ENCODE peak calls at places on chromosomes 4 and X, in seven cellular contexts. H, C, B, N, X, T and J are unnamed samples.
A peak's percentile ranks its signal among the peaks of the same experiment; 100 is the strongest.

GRCh38 chrX:77966361-77966760 is 3.1 kb downstream of the PGAM4 start:
- DNase-seq in H (no peak), C (no peak), B (no peak), N (no peak), X (no peak), T (peak; percentile 30), J (no peak)

GRCh38 chr4:36206586-36206985 is 37.7 kb downstream of the ARAP2 start:
- DNase-seq in H (no peak), C (no peak), B (no peak), N (no peak), X (no peak), T (no peak), J (no peak)

GRCh38 chr4:144666539-144667175 is 20.7 kb downstream of the HHIP start:
- DNase-seq in H (peak; percentile 6), C (no peak), B (no peak), N (no peak), X (no peak), T (no peak), J (no peak)

GRCh38 chr4:75696551-75696950 is 23.3 kb upstream of the G3BP2 start:
- DNase-seq in H (no peak), C (no peak), B (no peak), N (no peak), X (no peak), T (no peak), J (no peak)

GRCh38 chr4:176964116-176964691 is 171.5 kb upstream of the VEGFC start:
- DNase-seq in H (peak; percentile 16), C (no peak), B (no peak), N (no peak), X (no peak), T (no peak), J (peak; percentile 2)

GRCh38 chrX:55312655-55313054 is 47.9 kb upstream of the PAGE3 start:
- DNase-seq in H (no peak), C (no peak), B (no peak), N (no peak), X (no peak), T (no peak), J (no peak)

GRCh38 chr4:95728145-95728544 is 111.7 kb upstream of the PDHA2 start:
- DNase-seq in H (no peak), C (no peak), B (no peak), N (no peak), X (no peak), T (no peak), J (no peak)

GRCh38 chr4:155026715-155027114 is 181.7 kb upstream of the NPY2R start:
- DNase-seq in H (no peak), C (no peak), B (no peak), N (no peak), X (no peak), T (no peak), J (no peak)

GRCh38 chr4:124713213-124713592 is 671 bp upstream of the ANKRD50 start:
- DNase-seq in H (peak; percentile 79), C (peak; percentile 80), B (peak; percentile 68), N (no peak), X (peak; percentile 33), T (peak; percentile 76), J (peak; percentile 85)

GRCh38 chr4:126495163-126495752 is 1137.5 kb upstream of the INTU start:
- DNase-seq in H (no peak), C (no peak), B (no peak), N (no peak), X (no peak), T (no peak), J (no peak)

GRCh38 chr4:107600456-107600855 is 119.6 kb downstream of the PAPSS1 start:
- DNase-seq in H (no peak), C (no peak), B (no peak), N (no peak), X (no peak), T (no peak), J (no peak)

GRCh38 chr4:100075486-100076270 is 114.6 kb downstream of the DDIT4L start:
- DNase-seq in H (no peak), C (no peak), B (no peak), N (no peak), X (no peak), T (no peak), J (no peak)

GRCh38 chrX:21948897-21949578 is 8.5 kb downstream of the SMS start:
- DNase-seq in H (no peak), C (no peak), B (no peak), N (no peak), X (no peak), T (peak; percentile 44), J (no peak)

GRCh38 chr4:33071552-33071951 is 2351.4 kb downstream of the PCDH7 start:
- DNase-seq in H (no peak), C (no peak), B (no peak), N (no peak), X (no peak), T (no peak), J (no peak)
- TF ChIP-seq JUND in H (no peak), C (no peak), B (no peak), N (no peak), X (no peak), T (no peak), J (no peak)

DNA sequence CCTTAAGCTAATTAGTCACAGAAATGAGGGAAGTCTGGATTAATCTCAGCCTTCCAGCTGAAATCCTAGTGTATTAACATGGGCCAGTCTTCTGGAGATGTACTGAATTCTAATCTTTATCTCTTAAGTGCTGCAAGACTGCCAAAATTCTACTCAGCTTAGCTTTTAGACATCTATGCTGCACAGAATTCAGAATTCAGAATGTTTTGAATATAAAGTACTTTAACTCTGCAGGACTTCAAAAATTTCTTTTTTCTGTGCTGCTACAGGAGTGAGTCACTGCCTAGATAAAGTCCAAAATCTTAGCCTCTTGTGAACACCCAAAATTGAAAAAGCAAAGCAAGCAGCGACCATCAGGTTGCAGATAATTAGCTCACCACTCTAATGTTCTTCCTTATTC is 1092.6 kb upstream of the PCDH10 start:
- DNase-seq in H (no peak), C (no peak), B (no peak), N (no peak), X (no peak), T (no peak), J (no peak)
- TF ChIP-seq JUND in H (no peak), C (no peak), B (no peak), N (no peak), X (no peak), T (no peak), J (no peak)

GRCh38 chr4:4867745-4868505 is 8.5 kb downstream of the MSX1 start:
- DNase-seq in H (no peak), C (no peak), B (no peak), N (no peak), X (no peak), T (no peak), J (peak; percentile 32)
- TF ChIP-seq JUND in H (no peak), C (no peak), B (no peak), N (no peak), X (no peak), T (no peak), J (no peak)

DNA sequence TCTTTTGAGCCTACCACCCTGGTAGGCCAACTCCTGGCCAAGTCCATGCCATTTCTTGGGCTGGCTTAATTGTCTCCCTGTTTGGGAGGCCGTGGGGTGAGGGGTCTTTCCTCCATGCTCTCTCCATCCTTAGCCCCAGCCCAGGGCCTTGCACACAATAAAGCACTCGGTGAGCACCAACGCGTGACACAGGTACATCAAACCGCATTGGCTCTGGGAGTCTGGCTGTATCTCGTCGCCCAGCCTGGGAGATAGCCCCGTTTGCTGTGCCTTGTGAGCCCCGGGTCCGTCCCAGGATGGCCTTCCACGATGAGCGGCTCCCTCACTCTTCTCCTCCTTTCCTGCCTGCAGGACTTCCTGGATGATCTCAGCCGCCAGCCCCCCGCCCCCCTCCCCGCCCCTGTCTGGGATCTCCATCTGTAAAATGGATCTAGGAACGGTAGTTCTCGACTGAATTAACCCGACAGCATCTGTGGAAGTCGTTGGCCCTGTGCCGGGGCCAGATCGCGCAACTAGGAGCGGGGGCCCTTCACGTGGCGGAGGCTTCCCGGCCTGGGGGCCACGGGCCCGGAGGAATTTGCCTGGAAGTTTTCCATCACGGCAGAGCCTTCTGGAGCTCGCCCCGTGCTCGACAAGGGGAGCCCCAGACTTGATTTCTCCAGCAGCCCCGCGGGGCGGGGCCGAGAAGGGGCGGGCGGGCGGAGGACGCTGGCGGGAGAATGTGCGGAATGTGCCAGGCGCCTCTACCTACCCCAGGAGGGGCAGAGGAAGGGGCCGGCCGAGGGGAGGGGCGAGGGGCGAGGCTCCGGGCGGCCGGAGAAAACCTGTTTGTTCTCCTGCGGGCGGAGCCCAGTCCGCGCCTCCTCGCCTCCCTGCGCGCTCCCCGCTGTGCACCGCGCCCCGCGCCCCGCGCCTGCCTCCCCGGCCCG is at the start of gene ZNF185:
- DNase-seq in H (no peak), C (no peak), B (peak; percentile 43), N (no peak), X (no peak), T (peak; percentile 70), J (peak; percentile 79)
- TF ChIP-seq JUND in H (no peak), C (no peak), B (no peak), N (no peak), X (no peak), T (no peak), J (no peak)

GRCh38 chr4:38730830-38731646 is 51.8 kb downstream of the TLR10 start:
- DNase-seq in H (peak; percentile 50), C (peak; percentile 66), B (peak; percentile 86), N (peak; percentile 87), X (peak; percentile 62), T (peak; percentile 82), J (peak; percentile 55)
- TF ChIP-seq JUND in H (no peak), C (no peak), B (no peak), N (no peak), X (no peak), T (no peak), J (no peak)

GRCh38 chr4:129095811-129096454 is at the start of gene C4orf33:
- DNase-seq in H (peak; percentile 62), C (peak; percentile 65), B (peak; percentile 67), N (peak; percentile 68), X (no peak), T (peak; percentile 67), J (peak; percentile 26)
- TF ChIP-seq JUND in H (no peak), C (no peak), B (no peak), N (no peak), X (no peak), T (no peak), J (no peak)

GRCh38 chr4:89486042-89486441 is 178.4 kb upstream of the GPRIN3 start:
- DNase-seq in H (no peak), C (no peak), B (no peak), N (no peak), X (no peak), T (peak; percentile 22), J (peak; percentile 27)
- TF ChIP-seq JUND in H (no peak), C (no peak), B (no peak), N (no peak), X (no peak), T (no peak), J (no peak)

GRCh38 chr4:51965862-51966261 is 54.3 kb downstream of the LRRC66 start:
- DNase-seq in H (no peak), C (no peak), B (no peak), N (no peak), X (no peak), T (no peak), J (no peak)
- TF ChIP-seq JUND in H (no peak), C (no peak), B (no peak), N (no peak), X (no peak), T (no peak), J (no peak)